ENCODE peak calls at places on chromosomes 12 and 14, in five cellular contexts. One of them, this sample, is unnamed.

GRCh38 chr14:91163316-91163715 is 49.4 kb downstream of the DGLUCY start:
- DNase-seq in naive thymus-derived CD4-positive, alpha-beta T cell: no peak
- DNase-seq in type B pancreatic cell: no peak
- DNase-seq in colonic mucosa: no peak
- DNase-seq in NCI-H2081 treated with DMSO at 0.1 percent for 48 hours: no peak
- DNase-seq in this sample: no peak

GRCh38 chr14:101465795-101466448 is 95.4 kb upstream of the DIO3 start:
- DNase-seq in naive thymus-derived CD4-positive, alpha-beta T cell: no peak
- DNase-seq in type B pancreatic cell: no peak
- DNase-seq in colonic mucosa: no peak
- DNase-seq in NCI-H2081 treated with DMSO at 0.1 percent for 48 hours: no peak
- DNase-seq in this sample: no peak

GRCh38 chr12:2295941-2296461 is 243.2 kb downstream of the CACNA1C start:
- DNase-seq in naive thymus-derived CD4-positive, alpha-beta T cell: no peak
- DNase-seq in type B pancreatic cell: no peak
- DNase-seq in colonic mucosa: no peak
- DNase-seq in NCI-H2081 treated with DMSO at 0.1 percent for 48 hours: no peak
- DNase-seq in this sample: no peak

GRCh38 chr12:81811778-81812125 is 52.6 kb upstream of the PPFIA2 start:
- DNase-seq in naive thymus-derived CD4-positive, alpha-beta T cell: no peak
- DNase-seq in type B pancreatic cell: no peak
- DNase-seq in colonic mucosa: no peak
- DNase-seq in NCI-H2081 treated with DMSO at 0.1 percent for 48 hours: no peak
- DNase-seq in this sample: no peak

GRCh38 chr12:24081581-24081980 is 132.1 kb upstream of the SOX5 start:
- DNase-seq in naive thymus-derived CD4-positive, alpha-beta T cell: no peak
- DNase-seq in type B pancreatic cell: no peak
- DNase-seq in colonic mucosa: no peak
- DNase-seq in NCI-H2081 treated with DMSO at 0.1 percent for 48 hours: no peak
- DNase-seq in this sample: no peak

GRCh38 chr12:131087302-131087818 is 133.7 kb downstream of the ADGRD1 start:
- DNase-seq in naive thymus-derived CD4-positive, alpha-beta T cell: no peak
- DNase-seq in type B pancreatic cell: peak
- DNase-seq in colonic mucosa: no peak
- DNase-seq in NCI-H2081 treated with DMSO at 0.1 percent for 48 hours: no peak
- DNase-seq in this sample: no peak

GRCh38 chr12:11714626-11715025 is 65.2 kb downstream of the ETV6 start:
- DNase-seq in naive thymus-derived CD4-positive, alpha-beta T cell: no peak
- DNase-seq in type B pancreatic cell: no peak
- DNase-seq in colonic mucosa: no peak
- DNase-seq in NCI-H2081 treated with DMSO at 0.1 percent for 48 hours: no peak
- DNase-seq in this sample: no peak

GRCh38 chr14:56359245-56359644 is 220.4 kb upstream of the TMEM260 start:
- DNase-seq in naive thymus-derived CD4-positive, alpha-beta T cell: no peak
- DNase-seq in type B pancreatic cell: no peak
- DNase-seq in colonic mucosa: no peak
- DNase-seq in NCI-H2081 treated with DMSO at 0.1 percent for 48 hours: no peak
- DNase-seq in this sample: no peak

GRCh38 chr14:77511486-77512162 is 13.0 kb upstream of the ISM2 start:
- DNase-seq in naive thymus-derived CD4-positive, alpha-beta T cell: no peak
- DNase-seq in type B pancreatic cell: no peak
- DNase-seq in colonic mucosa: no peak
- DNase-seq in NCI-H2081 treated with DMSO at 0.1 percent for 48 hours: no peak
- DNase-seq in this sample: no peak

GRCh38 chr14:102545461-102546265 is 36.1 kb upstream of the ANKRD9 start:
- DNase-seq in naive thymus-derived CD4-positive, alpha-beta T cell: no peak
- DNase-seq in type B pancreatic cell: no peak
- DNase-seq in colonic mucosa: no peak
- DNase-seq in NCI-H2081 treated with DMSO at 0.1 percent for 48 hours: no peak
- DNase-seq in this sample: no peak

GRCh38 chr12:29073631-29074239 is 75.3 kb upstream of the FAR2 start:
- DNase-seq in naive thymus-derived CD4-positive, alpha-beta T cell: peak
- DNase-seq in type B pancreatic cell: no peak
- DNase-seq in colonic mucosa: peak
- DNase-seq in NCI-H2081 treated with DMSO at 0.1 percent for 48 hours: no peak
- DNase-seq in this sample: no peak

GRCh38 chr14:95252219-95252618 is 67.5 kb downstream of the CLMN start:
- DNase-seq in naive thymus-derived CD4-positive, alpha-beta T cell: no peak
- DNase-seq in type B pancreatic cell: no peak
- DNase-seq in colonic mucosa: no peak
- DNase-seq in NCI-H2081 treated with DMSO at 0.1 percent for 48 hours: no peak
- DNase-seq in this sample: no peak

GRCh38 chr14:52706286-52706685 is 714 bp upstream of the PSMC6 start:
- DNase-seq in naive thymus-derived CD4-positive, alpha-beta T cell: peak
- DNase-seq in type B pancreatic cell: no peak
- DNase-seq in colonic mucosa: no peak
- DNase-seq in NCI-H2081 treated with DMSO at 0.1 percent for 48 hours: no peak
- DNase-seq in this sample: no peak